ENCODE peak calls at places on chromosomes 3 and 15, in seven cellular contexts. One of them, this sample, is unnamed.

GRCh38 chr3:151439652-151440125 is 21.2 kb downstream of the IGSF10 start:
- DNase-seq in HCT116: peak
- DNase-seq in K562: peak
- DNase-seq in GM12878: no peak
- DNase-seq in SK-N-SH: peak
- DNase-seq in HepG2: peak
- DNase-seq in H1: no peak
- DNase-seq in this sample: peak

GRCh38 chr3:106263556-106263955 is 394.7 kb upstream of the CBLB start:
- DNase-seq in HCT116: no peak
- DNase-seq in K562: no peak
- DNase-seq in GM12878: no peak
- DNase-seq in SK-N-SH: no peak
- DNase-seq in HepG2: no peak
- DNase-seq in H1: no peak
- DNase-seq in this sample: no peak

GRCh38 chr3:165797551-165797950 is 39.7 kb downstream of the BCHE start:
- DNase-seq in HCT116: no peak
- DNase-seq in K562: no peak
- DNase-seq in GM12878: no peak
- DNase-seq in SK-N-SH: no peak
- DNase-seq in HepG2: no peak
- DNase-seq in H1: no peak
- DNase-seq in this sample: no peak

GRCh38 chr3:72336821-72337479 is 511.3 kb downstream of the SHQ1 start:
- DNase-seq in HCT116: no peak
- DNase-seq in K562: peak
- DNase-seq in GM12878: no peak
- DNase-seq in SK-N-SH: peak
- DNase-seq in HepG2: no peak
- DNase-seq in H1: no peak
- DNase-seq in this sample: peak

GRCh38 chr3:175664911-175665310 is 805.8 kb downstream of the NAALADL2 start:
- DNase-seq in HCT116: no peak
- DNase-seq in K562: no peak
- DNase-seq in GM12878: no peak
- DNase-seq in SK-N-SH: no peak
- DNase-seq in HepG2: no peak
- DNase-seq in H1: no peak
- DNase-seq in this sample: no peak

GRCh38 chr15:80436511-80437307 is 32.5 kb downstream of the ARNT2 start:
- DNase-seq in HCT116: peak
- DNase-seq in K562: no peak
- DNase-seq in GM12878: no peak
- DNase-seq in SK-N-SH: no peak
- DNase-seq in HepG2: peak
- DNase-seq in H1: no peak
- DNase-seq in this sample: no peak

GRCh38 chr3:14633819-14634424 is 17.6 kb upstream of the CCDC174 start:
- DNase-seq in HCT116: peak
- DNase-seq in K562: peak
- DNase-seq in GM12878: peak
- DNase-seq in SK-N-SH: peak
- DNase-seq in HepG2: peak
- DNase-seq in H1: no peak
- DNase-seq in this sample: peak

GRCh38 chr3:58383904-58384303 is 49.7 kb downstream of the PDHB start:
- DNase-seq in HCT116: peak
- DNase-seq in K562: no peak
- DNase-seq in GM12878: no peak
- DNase-seq in SK-N-SH: no peak
- DNase-seq in HepG2: no peak
- DNase-seq in H1: no peak
- DNase-seq in this sample: peak

GRCh38 chr3:180538493-180538892 is 63.5 kb upstream of the TTC14 start:
- DNase-seq in HCT116: no peak
- DNase-seq in K562: no peak
- DNase-seq in GM12878: no peak
- DNase-seq in SK-N-SH: no peak
- DNase-seq in HepG2: no peak
- DNase-seq in H1: no peak
- DNase-seq in this sample: no peak

GRCh38 chr15:93362203-93362602 is 273.2 kb upstream of the RGMA start:
- DNase-seq in HCT116: no peak
- DNase-seq in K562: no peak
- DNase-seq in GM12878: no peak
- DNase-seq in SK-N-SH: no peak
- DNase-seq in HepG2: no peak
- DNase-seq in H1: no peak
- DNase-seq in this sample: no peak

GRCh38 chr15:64461577-64462162 is 1.3 kb downstream of the ZNF609 start:
- DNase-seq in HCT116: no peak
- DNase-seq in K562: peak
- DNase-seq in GM12878: no peak
- DNase-seq in SK-N-SH: peak
- DNase-seq in HepG2: peak
- DNase-seq in H1: no peak
- DNase-seq in this sample: no peak

GRCh38 chr3:45688194-45688881 is 858 bp upstream of the SACM1L start:
- DNase-seq in HCT116: no peak
- DNase-seq in K562: peak
- DNase-seq in GM12878: no peak
- DNase-seq in SK-N-SH: peak
- DNase-seq in HepG2: peak
- DNase-seq in H1: no peak
- DNase-seq in this sample: peak

GRCh38 chr3:183540501-183541234 is 14.8 kb downstream of the KLHL6 start:
- DNase-seq in HCT116: no peak
- DNase-seq in K562: no peak
- DNase-seq in GM12878: no peak
- DNase-seq in SK-N-SH: no peak
- DNase-seq in HepG2: no peak
- DNase-seq in H1: no peak
- DNase-seq in this sample: no peak

GRCh38 chr3:120780977-120781376 is 38.4 kb downstream of the GTF2E1 start:
- DNase-seq in HCT116: peak
- DNase-seq in K562: no peak
- DNase-seq in GM12878: peak
- DNase-seq in SK-N-SH: no peak
- DNase-seq in HepG2: no peak
- DNase-seq in H1: no peak
- DNase-seq in this sample: no peak

GRCh38 chr3:135419155-135419554 is 546.4 kb upstream of the PPP2R3A start:
- DNase-seq in HCT116: no peak
- DNase-seq in K562: no peak
- DNase-seq in GM12878: no peak
- DNase-seq in SK-N-SH: no peak
- DNase-seq in HepG2: no peak
- DNase-seq in H1: no peak
- DNase-seq in this sample: no peak

DNA sequence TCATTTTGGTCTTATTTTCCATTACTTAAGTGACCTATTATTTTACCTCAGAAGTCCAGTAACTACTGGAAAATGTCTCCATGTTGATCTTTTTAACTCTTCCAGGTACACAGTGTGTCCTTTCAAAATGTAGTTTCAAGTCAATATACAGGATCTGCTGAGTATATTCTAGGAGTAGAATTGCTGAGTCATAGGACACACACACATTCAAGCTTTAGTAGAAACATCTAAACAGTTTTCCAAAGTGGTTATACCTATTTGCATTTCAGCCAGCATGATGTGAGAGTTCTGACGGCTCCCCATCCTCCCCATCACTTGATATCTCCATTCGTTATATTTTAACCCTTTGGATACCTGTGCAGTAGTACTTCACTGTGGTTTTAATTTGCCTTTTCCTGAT is 271.9 kb downstream of the MCTP2 start:
- DNase-seq in HCT116: no peak
- DNase-seq in K562: no peak
- DNase-seq in GM12878: no peak
- DNase-seq in SK-N-SH: no peak
- DNase-seq in HepG2: no peak
- DNase-seq in H1: no peak
- DNase-seq in this sample: no peak
- TF ChIP-seq JUND in HCT116: no peak
- TF ChIP-seq JUND in K562: no peak
- TF ChIP-seq JUND in GM12878: no peak
- TF ChIP-seq JUND in SK-N-SH: no peak
- TF ChIP-seq JUND in HepG2: no peak
- TF ChIP-seq JUND in H1: no peak
- TF ChIP-seq JUND in this sample: no peak

GRCh38 chr15:57795261-57795660 is 88.7 kb downstream of the POLR2M start:
- DNase-seq in HCT116: no peak
- DNase-seq in K562: no peak
- DNase-seq in GM12878: no peak
- DNase-seq in SK-N-SH: no peak
- DNase-seq in HepG2: no peak
- DNase-seq in H1: no peak
- DNase-seq in this sample: no peak

GRCh38 chr15:57792729-57793449 is 86.4 kb downstream of the POLR2M start:
- DNase-seq in HCT116: no peak
- DNase-seq in K562: no peak
- DNase-seq in GM12878: no peak
- DNase-seq in SK-N-SH: no peak
- DNase-seq in HepG2: no peak
- DNase-seq in H1: no peak
- DNase-seq in this sample: no peak

GRCh38 chr15:57797608-57798267 is 91.2 kb downstream of the POLR2M start:
- DNase-seq in HCT116: no peak
- DNase-seq in K562: no peak
- DNase-seq in GM12878: no peak
- DNase-seq in SK-N-SH: no peak
- DNase-seq in HepG2: no peak
- DNase-seq in H1: no peak
- DNase-seq in this sample: no peak

DNA sequence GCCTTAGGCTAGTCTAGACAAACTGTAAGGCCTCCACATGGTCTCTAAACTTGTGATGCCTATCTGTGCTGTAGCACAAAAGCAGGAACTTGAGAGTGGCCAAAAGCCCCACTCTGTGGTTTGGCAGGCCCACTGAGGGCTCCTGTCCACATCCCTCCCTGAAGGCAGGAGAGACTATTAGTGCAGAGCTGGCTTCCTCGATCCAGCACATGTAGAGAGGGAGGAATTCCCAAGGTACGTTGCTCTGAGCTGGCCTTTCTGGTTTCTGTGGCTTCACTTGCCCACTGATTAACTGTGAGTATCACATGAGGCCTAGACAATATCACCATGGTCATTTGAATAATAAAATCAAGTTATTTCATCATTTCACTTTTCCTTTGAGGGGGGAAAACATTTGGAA is 90.6 kb downstream of the POLR2M start:
- DNase-seq in HCT116: no peak
- DNase-seq in K562: no peak
- DNase-seq in GM12878: no peak
- DNase-seq in SK-N-SH: no peak
- DNase-seq in HepG2: no peak
- DNase-seq in H1: no peak
- DNase-seq in this sample: no peak
- TF ChIP-seq JUND in HCT116: no peak
- TF ChIP-seq JUND in K562: no peak
- TF ChIP-seq JUND in GM12878: no peak
- TF ChIP-seq JUND in SK-N-SH: no peak
- TF ChIP-seq JUND in HepG2: no peak
- TF ChIP-seq JUND in H1: no peak
- TF ChIP-seq JUND in this sample: no peak

GRCh38 chr15:72197460-72198409 is at the start of gene GRAMD2A:
- DNase-seq in HCT116: peak
- DNase-seq in K562: peak
- DNase-seq in GM12878: no peak
- DNase-seq in SK-N-SH: peak
- DNase-seq in HepG2: no peak
- DNase-seq in H1: peak
- DNase-seq in this sample: peak

GRCh38 chr15:72199721-72200212 is 2.2 kb upstream of the GRAMD2A start:
- DNase-seq in HCT116: peak
- DNase-seq in K562: peak
- DNase-seq in GM12878: peak
- DNase-seq in SK-N-SH: peak
- DNase-seq in HepG2: peak
- DNase-seq in H1: no peak
- DNase-seq in this sample: peak

GRCh38 chr15:72197045-72197459 is 535 bp downstream of the GRAMD2A start:
- DNase-seq in HCT116: no peak
- DNase-seq in K562: no peak
- DNase-seq in GM12878: no peak
- DNase-seq in SK-N-SH: peak
- DNase-seq in HepG2: no peak
- DNase-seq in H1: no peak
- DNase-seq in this sample: no peak

GRCh38 chr15:72200395-72201237 is 3.0 kb upstream of the GRAMD2A start:
- DNase-seq in HCT116: no peak
- DNase-seq in K562: no peak
- DNase-seq in GM12878: no peak
- DNase-seq in SK-N-SH: no peak
- DNase-seq in HepG2: no peak
- DNase-seq in H1: no peak
- DNase-seq in this sample: no peak

DNA sequence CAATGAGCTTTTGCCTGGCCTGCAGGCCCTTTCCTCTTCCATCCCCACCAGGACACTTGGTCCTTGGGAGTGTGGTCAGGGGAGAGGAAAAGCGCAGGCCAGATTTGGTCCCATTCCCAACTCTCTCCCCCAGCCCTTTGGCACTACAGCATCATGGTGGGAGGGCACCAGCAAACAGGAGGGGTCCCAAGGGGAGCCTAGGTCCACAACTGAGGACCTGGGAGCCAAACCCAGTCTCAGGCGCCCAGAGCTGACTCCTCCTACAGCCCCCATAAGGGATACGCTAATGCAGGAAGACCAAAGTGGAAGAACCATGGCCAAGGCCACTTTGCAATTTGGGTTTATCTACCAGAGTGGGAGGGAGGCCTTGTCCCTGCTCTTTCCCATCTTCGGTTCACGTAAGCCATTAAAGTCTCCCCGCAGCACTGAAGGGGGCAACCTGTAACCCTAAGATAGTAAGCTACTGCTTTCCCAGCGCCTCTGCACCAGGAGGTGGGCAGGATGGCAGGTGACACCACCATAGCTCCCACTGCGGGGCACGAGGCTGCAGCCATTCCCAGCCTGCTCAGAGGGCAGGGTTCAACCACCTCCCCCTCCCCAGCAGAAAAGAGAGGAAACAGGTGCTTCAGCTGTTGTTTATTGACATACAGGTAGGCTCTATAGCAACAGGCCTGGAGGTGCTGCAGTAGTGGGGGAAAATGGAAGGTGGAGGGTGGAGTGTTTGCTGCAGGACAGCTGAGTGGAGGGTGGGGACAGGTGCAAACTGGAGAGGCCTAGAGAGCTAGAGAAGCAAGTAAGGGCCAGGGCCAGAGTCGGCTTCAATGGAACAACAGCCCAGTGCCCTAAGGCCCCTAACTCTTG is 1.1 kb upstream of the GRAMD2A start:
- DNase-seq in HCT116: no peak
- DNase-seq in K562: no peak
- DNase-seq in GM12878: no peak
- DNase-seq in SK-N-SH: no peak
- DNase-seq in HepG2: no peak
- DNase-seq in H1: no peak
- DNase-seq in this sample: no peak
- TF ChIP-seq JUND in HCT116: peak
- TF ChIP-seq JUND in K562: no peak
- TF ChIP-seq JUND in GM12878: no peak
- TF ChIP-seq JUND in SK-N-SH: no peak
- TF ChIP-seq JUND in HepG2: no peak
- TF ChIP-seq JUND in H1: no peak
- TF ChIP-seq JUND in this sample: no peak

GRCh38 chr3:127690106-127690505 is 17.4 kb downstream of the ABTB1 start:
- DNase-seq in HCT116: no peak
- DNase-seq in K562: no peak
- DNase-seq in GM12878: no peak
- DNase-seq in SK-N-SH: no peak
- DNase-seq in HepG2: peak
- DNase-seq in H1: no peak
- DNase-seq in this sample: no peak
- TF ChIP-seq JUND in HCT116: no peak
- TF ChIP-seq JUND in K562: no peak
- TF ChIP-seq JUND in GM12878: no peak
- TF ChIP-seq JUND in SK-N-SH: no peak
- TF ChIP-seq JUND in HepG2: no peak
- TF ChIP-seq JUND in H1: no peak
- TF ChIP-seq JUND in this sample: no peak

This sample was measured in T47D.